ENCODE peak calls at places on chromosomes 13 and 19, in seven cellular contexts. W is IMR-90, M is fibroblast of villous mesenchyme, P is AG10803, Q is epithelial cell of proximal tubule, K is AG09319, B is EH. D is an unnamed sample.

GRCh38 chr19:30862876-30863275 is 486.4 kb downstream of the TSHZ3 start:
- DNase-seq in Q (no peak), W (no peak), P (no peak), K (no peak), B (no peak), M (no peak), D (no peak)

GRCh38 chr19:5897189-5897969 is 6.2 kb downstream of the NDUFA11 start:
- DNase-seq in B (no peak), W (no peak), K (no peak), P (no peak), M (no peak), Q (no peak), D (no peak)

GRCh38 chr19:58196911-58197616 is 14.2 kb downstream of the ZNF274 start:
- DNase-seq in W (peak), P (no peak), M (peak), Q (no peak), K (no peak), B (peak), D (no peak)

GRCh38 chr19:19550454-19550842 is 12.4 kb downstream of the CILP2 start:
- DNase-seq in B (peak), Q (no peak), K (no peak), M (no peak), P (peak), W (peak), D (no peak)

GRCh38 chr19:52923782-52924593 is 760 bp upstream of the ZNF888 start:
- DNase-seq in M (peak), W (no peak), K (no peak), P (peak), B (peak), Q (no peak), D (peak)

GRCh38 chr13:36298535-36299068 is 988 bp upstream of the CCDC169 start:
- DNase-seq in W (no peak), M (no peak), B (no peak), K (no peak), P (no peak), Q (no peak), D (no peak)

GRCh38 chr19:44587863-44588752 is 25.3 kb upstream of the IGSF23 start:
- DNase-seq in Q (peak), B (peak), W (peak), P (peak), M (peak), K (peak), D (no peak)

GRCh38 chr19:5052515-5052914 is 83.6 kb downstream of the KDM4B start:
- DNase-seq in Q (no peak), M (no peak), K (no peak), B (no peak), W (no peak), P (no peak), D (no peak)

GRCh38 chr13:35978607-35979316 is 152.4 kb downstream of the DCLK1 start:
- DNase-seq in K (no peak), P (peak), B (peak), W (peak), Q (no peak), M (peak), D (peak)

GRCh38 chr13:24854311-24854710 is 90.3 kb downstream of the RNF17 start:
- DNase-seq in K (no peak), B (no peak), M (no peak), Q (no peak), W (peak), P (peak), D (no peak)

GRCh38 chr19:29273000-29273691 is 60.2 kb upstream of the UQCRFS1 start:
- DNase-seq in M (no peak), P (no peak), W (no peak), Q (no peak), B (no peak), K (no peak), D (no peak)

GRCh38 chr19:44948763-44949374 is 3.0 kb downstream of the APOC2 start:
- DNase-seq in K (no peak), B (no peak), Q (no peak), P (peak), W (no peak), M (no peak), D (no peak)

GRCh38 chr13:40519637-40520036 is 146.8 kb downstream of the FOXO1 start:
- DNase-seq in K (no peak), M (no peak), P (no peak), B (no peak), W (no peak), Q (no peak), D (no peak)

GRCh38 chr13:95087746-95088305 is 213.4 kb downstream of the ABCC4 start:
- DNase-seq in M (peak), K (no peak), Q (no peak), W (peak), B (peak), P (peak), D (no peak)

GRCh38 chr19:43997631-43998290 is 5.0 kb upstream of the ZNF230 start:
- DNase-seq in K (no peak), B (peak), Q (no peak), M (no peak), W (peak), P (peak), D (no peak)

GRCh38 chr19:49888478-49888901 is 8.2 kb downstream of the IL4I1 start:
- DNase-seq in M (no peak), Q (no peak), K (no peak), W (no peak), P (no peak), B (no peak), D (no peak)

GRCh38 chr19:41299046-41299754 is 10.8 kb upstream of the CCDC97 start:
- DNase-seq in K (no peak), Q (no peak), M (no peak), B (peak), W (no peak), P (peak), D (no peak)